ENCODE peak calls at places on chromosomes 4 and X, in seven cellular contexts. One of them, this sample, is unnamed.

GRCh38 chr4:57102050-57102564 is 8.1 kb downstream of the IGFBP7 start:
- DNase-seq in thoracic aorta: peak; percentile 45
- DNase-seq in left ventricle myocardium inferior: peak; percentile 57
- DNase-seq in GM23338: no peak
- DNase-seq in kidney: peak; percentile 86
- DNase-seq in body of pancreas: peak; percentile 27
- DNase-seq in SK-N-SH: no peak
- DNase-seq in this sample: no peak

GRCh38 chr4:26821677-26822503 is 38.8 kb upstream of the STIM2 start:
- DNase-seq in left ventricle myocardium inferior: no peak
- DNase-seq in thoracic aorta: no peak
- DNase-seq in kidney: no peak
- DNase-seq in SK-N-SH: no peak
- DNase-seq in GM23338: no peak
- DNase-seq in body of pancreas: no peak
- DNase-seq in this sample: no peak

GRCh38 chr4:85713005-85713404 is 238.1 kb downstream of the ARHGAP24 start:
- DNase-seq in GM23338: no peak
- DNase-seq in left ventricle myocardium inferior: no peak
- DNase-seq in kidney: no peak
- DNase-seq in thoracic aorta: no peak
- DNase-seq in body of pancreas: no peak
- DNase-seq in SK-N-SH: no peak
- DNase-seq in this sample: no peak

GRCh38 chr4:11467931-11468330 is 39.2 kb upstream of the HS3ST1 start:
- DNase-seq in SK-N-SH: no peak
- DNase-seq in thoracic aorta: no peak
- DNase-seq in body of pancreas: no peak
- DNase-seq in kidney: no peak
- DNase-seq in left ventricle myocardium inferior: no peak
- DNase-seq in GM23338: no peak
- DNase-seq in this sample: no peak

GRCh38 chr4:136861081-136861480 is 671.2 kb downstream of the PCDH18 start:
- DNase-seq in SK-N-SH: no peak
- DNase-seq in body of pancreas: no peak
- DNase-seq in GM23338: peak; percentile 1
- DNase-seq in kidney: no peak
- DNase-seq in left ventricle myocardium inferior: no peak
- DNase-seq in thoracic aorta: no peak
- DNase-seq in this sample: no peak

GRCh38 chrX:154123241-154124219 is 20.5 kb upstream of the OPN1LW start:
- DNase-seq in thoracic aorta: no peak
- DNase-seq in SK-N-SH: peak; percentile 67
- DNase-seq in kidney: peak; percentile 88
- DNase-seq in GM23338: no peak
- DNase-seq in body of pancreas: no peak
- DNase-seq in left ventricle myocardium inferior: peak; percentile 29
- DNase-seq in this sample: peak; percentile 73

GRCh38 chrX:106742831-106743230 is 16.3 kb downstream of the RNF128 start:
- DNase-seq in kidney: no peak
- DNase-seq in left ventricle myocardium inferior: no peak
- DNase-seq in GM23338: no peak
- DNase-seq in body of pancreas: no peak
- DNase-seq in SK-N-SH: no peak
- DNase-seq in thoracic aorta: no peak
- DNase-seq in this sample: no peak

GRCh38 chr4:157421365-157421764 is 200.8 kb downstream of the GRIA2 start:
- DNase-seq in SK-N-SH: no peak
- DNase-seq in thoracic aorta: no peak
- DNase-seq in left ventricle myocardium inferior: no peak
- DNase-seq in kidney: no peak
- DNase-seq in GM23338: no peak
- DNase-seq in body of pancreas: no peak
- DNase-seq in this sample: no peak

GRCh38 chrX:69361286-69361926 is 142.7 kb upstream of the NALF2 start:
- DNase-seq in thoracic aorta: no peak
- DNase-seq in SK-N-SH: peak; percentile 27
- DNase-seq in body of pancreas: no peak
- DNase-seq in left ventricle myocardium inferior: peak; percentile 20
- DNase-seq in GM23338: no peak
- DNase-seq in kidney: no peak
- DNase-seq in this sample: no peak

GRCh38 chr4:76688737-76689078 is 209.2 kb downstream of the SOWAHB start:
- DNase-seq in thoracic aorta: no peak
- DNase-seq in kidney: no peak
- DNase-seq in SK-N-SH: peak; percentile 45
- DNase-seq in GM23338: peak; percentile 44
- DNase-seq in left ventricle myocardium inferior: no peak
- DNase-seq in body of pancreas: no peak
- DNase-seq in this sample: no peak

GRCh38 chr4:76690091-76690905 is 207.6 kb downstream of the SOWAHB start:
- DNase-seq in GM23338: peak; percentile 31
- DNase-seq in SK-N-SH: peak; percentile 84
- DNase-seq in kidney: no peak
- DNase-seq in left ventricle myocardium inferior: no peak
- DNase-seq in thoracic aorta: no peak
- DNase-seq in body of pancreas: no peak
- DNase-seq in this sample: peak; percentile 55

GRCh38 chr4:76690906-76691275 is 207.1 kb downstream of the SOWAHB start:
- DNase-seq in GM23338: no peak
- DNase-seq in left ventricle myocardium inferior: no peak
- DNase-seq in body of pancreas: no peak
- DNase-seq in thoracic aorta: no peak
- DNase-seq in SK-N-SH: no peak
- DNase-seq in kidney: no peak
- DNase-seq in this sample: no peak

GRCh38 chr4:76687730-76688441 is 210.1 kb downstream of the SOWAHB start:
- DNase-seq in thoracic aorta: no peak
- DNase-seq in GM23338: peak; percentile 40
- DNase-seq in body of pancreas: no peak
- DNase-seq in kidney: no peak
- DNase-seq in left ventricle myocardium inferior: no peak
- DNase-seq in SK-N-SH: peak; percentile 52
- DNase-seq in this sample: no peak

GRCh38 chr4:76689079-76689817 is 208.7 kb downstream of the SOWAHB start:
- DNase-seq in kidney: peak; percentile 81
- DNase-seq in SK-N-SH: peak; percentile 78
- DNase-seq in thoracic aorta: no peak
- DNase-seq in body of pancreas: peak; percentile 61
- DNase-seq in GM23338: peak; percentile 89
- DNase-seq in left ventricle myocardium inferior: peak; percentile 40
- DNase-seq in this sample: peak; percentile 65
- TF ChIP-seq CTCF in kidney: no peak
- TF ChIP-seq CTCF in SK-N-SH: no peak
- TF ChIP-seq CTCF in thoracic aorta: no peak
- TF ChIP-seq CTCF in body of pancreas: peak; percentile 31
- TF ChIP-seq CTCF in GM23338: no peak
- TF ChIP-seq CTCF in left ventricle myocardium inferior: no peak
- TF ChIP-seq CTCF in this sample: no peak

DNA sequence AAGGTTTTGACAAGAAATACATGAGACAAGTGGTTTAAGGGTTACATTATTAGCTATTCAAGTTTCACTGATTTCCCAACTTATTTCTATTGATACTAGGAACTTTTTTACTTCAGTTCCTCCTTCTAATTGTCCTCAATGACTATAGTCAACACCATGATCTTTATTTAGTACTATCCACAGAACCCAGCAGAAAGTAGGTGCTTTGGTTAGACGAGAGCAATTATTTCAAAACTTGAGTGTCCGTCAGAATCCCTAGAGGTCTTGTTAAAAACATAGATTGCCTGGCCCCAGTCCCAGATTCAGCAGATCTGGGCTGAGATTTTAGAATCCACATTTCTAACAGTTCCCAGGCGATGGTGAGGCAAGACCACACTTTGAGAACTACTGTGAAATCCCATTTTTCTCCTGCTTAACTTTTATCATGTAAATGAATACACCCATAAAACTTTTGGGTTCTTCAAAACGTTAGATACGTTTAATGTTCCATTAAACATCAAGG is 17.9 kb downstream of the EXOC1 start:
- DNase-seq in body of pancreas: no peak
- DNase-seq in SK-N-SH: no peak
- DNase-seq in left ventricle myocardium inferior: no peak
- DNase-seq in kidney: no peak
- DNase-seq in GM23338: no peak
- DNase-seq in thoracic aorta: no peak
- DNase-seq in this sample: no peak
- H3K36me3 ChIP-seq in body of pancreas: peaks cover 8% of the 10 kb centered on the region
- H3K36me3 ChIP-seq in SK-N-SH: peaks cover 80% of the 10 kb centered on the region
- H3K36me3 ChIP-seq in left ventricle myocardium inferior: peaks cover 57% of the 10 kb centered on the region
- H3K36me3 ChIP-seq in kidney: peaks cover 42% of the 10 kb centered on the region
- H3K36me3 ChIP-seq in GM23338: no peaks in the 10 kb centered on the region
- H3K36me3 ChIP-seq in thoracic aorta: peaks cover 29% of the 10 kb centered on the region
- H3K36me3 ChIP-seq in this sample: peaks cover 5% of the 10 kb centered on the region

DNA sequence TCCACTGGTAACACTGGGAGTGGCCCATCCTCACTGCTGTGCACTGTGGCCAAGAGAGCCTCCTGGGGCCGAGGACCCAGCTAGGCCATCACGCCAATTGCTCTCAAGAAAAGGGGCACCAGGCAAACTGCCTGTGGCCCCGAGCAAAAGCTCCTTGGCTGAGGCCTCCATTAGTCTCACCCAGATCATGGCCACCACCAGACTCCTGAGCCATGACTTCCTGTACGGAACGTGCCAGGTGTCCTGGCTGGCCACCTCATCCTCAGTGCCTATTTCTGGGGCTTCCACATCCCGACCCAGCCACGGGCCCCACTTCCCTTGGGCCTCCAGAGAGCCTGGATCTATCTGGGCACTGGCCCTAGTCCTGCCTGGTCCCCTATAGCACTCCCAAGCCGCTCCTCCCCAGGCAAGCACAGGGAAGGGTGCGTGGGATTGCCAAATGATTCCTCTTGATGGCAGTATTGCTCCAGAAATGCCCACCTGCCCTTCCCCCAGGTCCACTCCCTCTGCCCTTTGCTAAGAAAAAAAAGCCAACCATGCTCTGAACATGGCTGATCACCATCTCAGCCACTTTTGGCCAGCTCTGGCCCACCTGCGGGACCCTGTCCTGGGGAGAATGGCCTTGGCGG is 212.6 kb upstream of the AGTR2 start:
- DNase-seq in thoracic aorta: no peak
- DNase-seq in GM23338: peak; percentile 51
- DNase-seq in body of pancreas: peak; percentile 19
- DNase-seq in SK-N-SH: peak; percentile 41
- DNase-seq in kidney: no peak
- DNase-seq in left ventricle myocardium inferior: no peak
- DNase-seq in this sample: no peak
- TF ChIP-seq CTCF in thoracic aorta: no peak
- TF ChIP-seq CTCF in GM23338: peak; percentile 58
- TF ChIP-seq CTCF in body of pancreas: peak; percentile 33
- TF ChIP-seq CTCF in SK-N-SH: peak; percentile 44
- TF ChIP-seq CTCF in kidney: no peak
- TF ChIP-seq CTCF in left ventricle myocardium inferior: no peak
- TF ChIP-seq CTCF in this sample: no peak

DNA sequence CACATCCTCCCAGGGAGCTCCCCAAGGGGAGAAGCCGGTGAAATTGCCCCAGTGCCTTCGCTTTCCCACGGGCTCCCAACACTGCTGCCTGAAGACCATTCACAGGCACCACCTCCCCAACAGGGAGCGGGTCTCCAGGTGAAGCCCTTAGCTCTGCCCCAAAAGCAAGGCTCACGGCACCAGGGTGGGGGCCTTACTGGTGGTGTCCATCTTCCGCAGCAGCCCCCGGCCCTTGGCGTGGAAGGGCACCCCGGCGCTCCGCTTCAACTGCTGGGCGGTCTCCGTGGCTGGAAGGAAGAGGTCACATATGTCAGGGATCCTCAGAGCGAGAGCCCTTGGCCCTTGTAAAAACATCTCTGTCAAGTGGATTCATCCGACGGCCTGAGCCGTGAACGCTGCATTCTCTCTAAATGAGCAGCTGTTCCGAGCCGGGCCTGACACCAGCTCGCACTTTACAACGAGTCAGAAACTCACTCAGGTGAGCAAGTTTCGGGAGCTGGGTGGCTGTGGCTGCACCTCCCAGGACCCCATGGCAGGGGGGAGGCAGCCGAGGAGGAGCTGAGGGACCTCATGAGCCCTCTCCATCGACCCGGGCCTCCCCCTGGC is 20.9 kb downstream of the NELFA start:
- DNase-seq in kidney: no peak
- DNase-seq in thoracic aorta: no peak
- DNase-seq in SK-N-SH: no peak
- DNase-seq in GM23338: no peak
- DNase-seq in left ventricle myocardium inferior: no peak
- DNase-seq in body of pancreas: no peak
- DNase-seq in this sample: no peak
- H3K36me3 ChIP-seq in kidney: peaks cover 34% of the 10 kb centered on the region
- H3K36me3 ChIP-seq in thoracic aorta: peaks cover 74% of the 10 kb centered on the region
- H3K36me3 ChIP-seq in SK-N-SH: peaks cover 65% of the 10 kb centered on the region
- H3K36me3 ChIP-seq in GM23338: no peaks in the 10 kb centered on the region
- H3K36me3 ChIP-seq in left ventricle myocardium inferior: peaks cover 83% of the 10 kb centered on the region
- H3K36me3 ChIP-seq in body of pancreas: peaks cover 9% of the 10 kb centered on the region
- H3K36me3 ChIP-seq in this sample: peaks cover 6% of the 10 kb centered on the region

DNA sequence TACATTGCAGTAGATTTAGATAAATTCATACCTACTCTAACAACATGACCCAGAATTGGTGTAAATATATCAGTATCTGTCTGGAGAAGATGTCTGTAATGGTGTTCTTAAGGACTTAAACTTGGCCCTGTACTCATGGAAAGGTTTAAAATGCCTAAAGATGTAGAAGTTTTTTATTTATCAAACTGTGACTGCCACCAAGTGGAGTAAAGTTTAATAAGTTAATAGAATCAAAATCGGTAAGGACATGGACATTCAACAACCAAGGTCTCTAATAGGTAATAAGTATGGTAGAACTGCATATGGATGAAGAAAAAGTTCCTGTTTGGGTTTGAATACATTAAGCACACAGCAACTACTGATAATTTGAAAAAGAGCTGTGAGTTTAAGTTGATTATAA is 474.0 kb upstream of the NDST3 start:
- DNase-seq in SK-N-SH: no peak
- DNase-seq in kidney: no peak
- DNase-seq in GM23338: peak; percentile 4
- DNase-seq in left ventricle myocardium inferior: no peak
- DNase-seq in thoracic aorta: no peak
- DNase-seq in body of pancreas: no peak
- DNase-seq in this sample: no peak
- TF ChIP-seq CTCF in SK-N-SH: peak; percentile 45
- TF ChIP-seq CTCF in kidney: no peak
- TF ChIP-seq CTCF in GM23338: no peak
- TF ChIP-seq CTCF in left ventricle myocardium inferior: no peak
- TF ChIP-seq CTCF in thoracic aorta: no peak
- TF ChIP-seq CTCF in body of pancreas: no peak
- TF ChIP-seq CTCF in this sample: no peak

GRCh38 chr4:182856862-182857261 is 60.3 kb downstream of the DCTD start:
- DNase-seq in body of pancreas: no peak
- DNase-seq in thoracic aorta: no peak
- DNase-seq in left ventricle myocardium inferior: no peak
- DNase-seq in GM23338: no peak
- DNase-seq in SK-N-SH: no peak
- DNase-seq in kidney: peak; percentile 51
- DNase-seq in this sample: no peak
- H3K36me3 ChIP-seq in body of pancreas: no peaks in the 10 kb centered on the region
- H3K36me3 ChIP-seq in thoracic aorta: no peaks in the 10 kb centered on the region
- H3K36me3 ChIP-seq in left ventricle myocardium inferior: no peaks in the 10 kb centered on the region
- H3K36me3 ChIP-seq in GM23338: no peaks in the 10 kb centered on the region
- H3K36me3 ChIP-seq in SK-N-SH: no peaks in the 10 kb centered on the region
- H3K36me3 ChIP-seq in kidney: no peaks in the 10 kb centered on the region
- H3K36me3 ChIP-seq in this sample: no peaks in the 10 kb centered on the region

DNA sequence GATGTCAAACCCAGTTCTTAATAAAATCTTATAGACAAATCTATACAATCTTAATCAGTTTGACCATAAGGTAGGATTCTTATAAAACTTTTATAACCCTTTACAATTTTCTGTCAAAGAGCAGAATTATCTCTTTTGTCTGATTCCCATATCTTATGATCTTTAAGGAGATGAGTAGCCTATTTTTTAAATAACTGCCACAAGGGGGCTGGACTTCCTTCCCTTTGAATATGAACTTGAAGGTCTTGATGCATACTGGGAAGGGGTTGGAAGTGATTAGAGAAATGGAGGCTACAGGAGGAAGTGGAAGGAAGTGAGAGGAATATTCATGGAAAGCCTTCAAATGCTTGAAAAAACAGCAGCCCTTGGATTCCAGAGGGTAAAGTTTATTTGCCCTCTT is 111.1 kb downstream of the APOOL start:
- DNase-seq in GM23338: peak; percentile 2
- DNase-seq in kidney: no peak
- DNase-seq in body of pancreas: no peak
- DNase-seq in SK-N-SH: no peak
- DNase-seq in thoracic aorta: no peak
- DNase-seq in left ventricle myocardium inferior: no peak
- DNase-seq in this sample: no peak
- TF ChIP-seq CTCF in GM23338: no peak
- TF ChIP-seq CTCF in kidney: no peak
- TF ChIP-seq CTCF in body of pancreas: no peak
- TF ChIP-seq CTCF in SK-N-SH: peak; percentile 36
- TF ChIP-seq CTCF in thoracic aorta: no peak
- TF ChIP-seq CTCF in left ventricle myocardium inferior: no peak
- TF ChIP-seq CTCF in this sample: no peak